ENCODE peak calls at places on chromosomes 16 and 17, in seven cellular contexts. R, U, Z, B, X, O and G are unnamed samples.

GRCh38 chr17:34797724-34798123 is 163.5 kb downstream of the CCT6B start:
- DNase-seq in R (no peak), U (no peak), Z (peak), B (peak), X (peak), O (no peak), G (peak)

GRCh38 chr17:58046230-58047094 is 36.8 kb upstream of the DYNLL2 start:
- DNase-seq in R (no peak), U (no peak), Z (no peak), B (no peak), X (no peak), O (no peak), G (no peak)

GRCh38 chr17:49573510-49574282 is 2.0 kb upstream of the NXPH3 start:
- DNase-seq in R (no peak), U (no peak), Z (peak), B (no peak), X (no peak), O (no peak), G (no peak)

GRCh38 chr17:39618956-39619785 is 7.6 kb upstream of the PPP1R1B start:
- DNase-seq in R (no peak), U (no peak), Z (no peak), B (no peak), X (no peak), O (no peak), G (no peak)

GRCh38 chr16:69820926-69821541 is 58.9 kb downstream of the WWP2 start:
- DNase-seq in R (no peak), U (no peak), Z (peak), B (no peak), X (no peak), O (no peak), G (peak)

GRCh38 chr16:57540906-57541753 is 1.3 kb upstream of the ADGRG5 start:
- DNase-seq in R (no peak), U (peak), Z (no peak), B (peak), X (no peak), O (no peak), G (no peak)

GRCh38 chr17:83191388-83192160 is 112.2 kb downstream of the METRNL start:
- DNase-seq in R (no peak), U (no peak), Z (no peak), B (no peak), X (no peak), O (no peak), G (no peak)

GRCh38 chr17:58527949-58528348 is 13.5 kb upstream of the MTMR4 start:
- DNase-seq in R (no peak), U (no peak), Z (peak), B (no peak), X (no peak), O (no peak), G (no peak)

GRCh38 chr16:24850289-24850931 is 4.6 kb downstream of the SLC5A11 start:
- DNase-seq in R (no peak), U (no peak), Z (peak), B (no peak), X (no peak), O (no peak), G (peak)

GRCh38 chr16:29719063-29719462 is 26.7 kb downstream of the C16orf54 start:
- DNase-seq in R (no peak), U (no peak), Z (no peak), B (no peak), X (no peak), O (no peak), G (no peak)

GRCh38 chr17:74442670-74443515 is 11.0 kb downstream of the GPRC5C start:
- DNase-seq in R (peak), U (no peak), Z (no peak), B (peak), X (peak), O (no peak), G (no peak)

GRCh38 chr16:55809851-55810250 is 23.0 kb downstream of the CES1 start:
- DNase-seq in R (no peak), U (no peak), Z (no peak), B (no peak), X (no peak), O (no peak), G (no peak)

GRCh38 chr16:9091867-9092281 is 430 bp downstream of the HAPSTR1 start:
- DNase-seq in R (peak), U (no peak), Z (peak), B (peak), X (peak), O (no peak), G (peak)

GRCh38 chr17:78324391-78325075 is 35.3 kb downstream of the SOCS3 start:
- DNase-seq in R (peak), U (peak), Z (peak), B (no peak), X (no peak), O (no peak), G (peak)

GRCh38 chr16:68361485-68361884 is 50.7 kb downstream of the PRMT7 start:
- DNase-seq in R (no peak), U (no peak), Z (no peak), B (no peak), X (no peak), O (no peak), G (no peak)

GRCh38 chr17:41101586-41102259 is at the start of gene KRTAP4-16:
- DNase-seq in R (no peak), U (no peak), Z (no peak), B (no peak), X (no peak), O (no peak), G (no peak)

GRCh38 chr17:15081008-15081407 is 184.1 kb downstream of the PMP22 start:
- DNase-seq in R (no peak), U (no peak), Z (no peak), B (no peak), X (no peak), O (no peak), G (no peak)

GRCh38 chr16:53056528-53056881 is 1.7 kb downstream of the CHD9 start:
- DNase-seq in R (peak), U (no peak), Z (peak), B (no peak), X (no peak), O (no peak), G (peak)

GRCh38 chr16:69037373-69038160 is 67.9 kb upstream of the HAS3 start:
- DNase-seq in R (no peak), U (no peak), Z (no peak), B (no peak), X (no peak), O (no peak), G (no peak)

GRCh38 chr17:7021993-7022778 is 664 bp upstream of the BCL6B start:
- DNase-seq in R (peak), U (peak), Z (peak), B (peak), X (peak), O (no peak), G (peak)

GRCh38 chr16:66516808-66517585 is 32.9 kb downstream of the TK2 start:
- DNase-seq in R (peak), U (peak), Z (peak), B (peak), X (no peak), O (peak), G (peak)

GRCh38 chr16:79079656-79080420 is 520.7 kb downstream of the MAF start:
- DNase-seq in R (no peak), U (no peak), Z (no peak), B (no peak), X (no peak), O (no peak), G (no peak)

GRCh38 chr16:29876578-29877249 is 13.7 kb upstream of the CDIPT start:
- DNase-seq in R (no peak), U (no peak), Z (no peak), B (no peak), X (no peak), O (no peak), G (no peak)

GRCh38 chr17:1561420-1562177 is 993 bp downstream of the PITPNA start:
- DNase-seq in R (no peak), U (no peak), Z (peak), B (peak), X (peak), O (no peak), G (peak)